ENCODE peak calls at places on chromosomes 3 and 15, in five cellular contexts. V is fibroblast of lung, X is PC-9, R is neural progenitor cell, H is HCT116. T is an unnamed sample.

GRCh38 chr15:31049682-31050606 is 51.6 kb downstream of the TRPM1 start:
- DNase-seq in H (no peak), R (no peak), X (no peak), V (no peak), T (no peak)

GRCh38 chr3:24663406-24663805 is 168.8 kb upstream of the THRB start:
- DNase-seq in V (no peak), H (no peak), X (no peak), R (no peak), T (no peak)

GRCh38 chr3:27560484-27561056 is 76.4 kb upstream of the SLC4A7 start:
- DNase-seq in H (no peak), R (peak), X (no peak), V (no peak), T (no peak)

GRCh38 chr3:134594236-134594825 is 56.5 kb downstream of the KY start:
- DNase-seq in H (no peak), V (no peak), R (no peak), X (no peak), T (no peak)

GRCh38 chr3:3069723-3070122 is 40.5 kb downstream of the IL5RA start:
- DNase-seq in H (no peak), X (no peak), R (no peak), V (no peak), T (no peak)

GRCh38 chr3:100151024-100151707 is 36.9 kb upstream of the FILIP1L start:
- DNase-seq in V (no peak), H (no peak), R (no peak), X (no peak), T (no peak)

GRCh38 chr3:144129536-144130214 is 158.1 kb downstream of the DIPK2A start:
- DNase-seq in H (no peak), X (no peak), R (no peak), V (no peak), T (no peak)

GRCh38 chr3:140234256-140234655 is 299.3 kb downstream of the CLSTN2 start:
- DNase-seq in H (no peak), R (no peak), V (peak), X (no peak), T (no peak)

GRCh38 chr15:34514251-34514760 is 69.1 kb downstream of the GOLGA8B start:
- DNase-seq in V (peak), X (peak), H (no peak), R (peak), T (no peak)

GRCh38 chr3:197124713-197125112 is 95.1 kb upstream of the MELTF start:
- DNase-seq in X (no peak), V (no peak), R (no peak), H (no peak), T (no peak)

GRCh38 chr3:150345021-150345538 is 63.0 kb upstream of the TSC22D2 start:
- DNase-seq in R (peak), X (peak), V (peak), H (peak), T (peak)

GRCh38 chr3:129383292-129383860 is 45.1 kb downstream of the EFCAB12 start:
- DNase-seq in H (peak), X (peak), R (peak), V (peak), T (peak)

GRCh38 chr3:127735767-127736693 is 63.3 kb downstream of the ABTB1 start:
- DNase-seq in H (no peak), X (peak), V (peak), R (no peak), T (peak)

GRCh38 chr3:192494176-192494575 is 233.2 kb downstream of the FGF12 start:
- DNase-seq in X (no peak), H (no peak), R (no peak), V (no peak), T (no peak)

GRCh38 chr15:65580287-65580686 is 30.6 kb downstream of the INTS14 start:
- DNase-seq in H (no peak), V (peak), R (peak), X (no peak), T (peak)

GRCh38 chr15:71664622-71665021 is 145.7 kb upstream of the NR2E3 start:
- DNase-seq in V (no peak), X (no peak), R (no peak), H (no peak), T (no peak)

GRCh38 chr3:79204351-79204750 is 563.4 kb downstream of the ROBO1 start:
- DNase-seq in H (no peak), R (peak), X (no peak), V (peak), T (no peak)

GRCh38 chr3:171845541-171846284 is 2.6 kb downstream of the TMEM212 start:
- DNase-seq in H (no peak), V (no peak), R (no peak), X (no peak), T (no peak)

GRCh38 chr3:15121936-15122335 is 23.0 kb upstream of the RBSN start:
- DNase-seq in H (no peak), R (no peak), V (no peak), X (no peak), T (no peak)

GRCh38 chr3:44825264-44825925 is 36.3 kb upstream of the TMEM42 start:
- DNase-seq in X (no peak), H (no peak), V (peak), R (no peak), T (peak)

GRCh38 chr15:69656271-69657030 is 203.8 kb downstream of the RPLP1 start:
- DNase-seq in H (no peak), R (no peak), X (no peak), V (no peak), T (no peak)

GRCh38 chr3:71846189-71846588 is 61.2 kb upstream of the PROK2 start:
- DNase-seq in H (no peak), X (no peak), V (no peak), R (no peak), T (peak)

GRCh38 chr3:3110299-3110630 is at the start of gene IL5RA:
- DNase-seq in X (no peak), R (peak), H (no peak), V (no peak), T (no peak)

GRCh38 chr3:77081240-77081661 is 41.4 kb downstream of the ROBO2 start:
- DNase-seq in V (peak), X (no peak), R (no peak), H (no peak), T (peak)

GRCh38 chr15:90901799-90902655 is 1.1 kb upstream of the MAN2A2 start:
- DNase-seq in X (peak), R (peak), V (peak), H (peak), T (peak)
- TF ChIP-seq EZH2 in X (no peak), R (no peak), V (no peak), H (no peak), T (no peak)

GRCh38 chr15:39358441-39359041 is 222.3 kb upstream of the THBS1 start:
- DNase-seq in H (no peak), R (no peak), V (peak), X (no peak), T (peak)
- H2AFZ ChIP-seq in H (no peak), R (peak), V (peak), X (no peak), T (peak)

DNA sequence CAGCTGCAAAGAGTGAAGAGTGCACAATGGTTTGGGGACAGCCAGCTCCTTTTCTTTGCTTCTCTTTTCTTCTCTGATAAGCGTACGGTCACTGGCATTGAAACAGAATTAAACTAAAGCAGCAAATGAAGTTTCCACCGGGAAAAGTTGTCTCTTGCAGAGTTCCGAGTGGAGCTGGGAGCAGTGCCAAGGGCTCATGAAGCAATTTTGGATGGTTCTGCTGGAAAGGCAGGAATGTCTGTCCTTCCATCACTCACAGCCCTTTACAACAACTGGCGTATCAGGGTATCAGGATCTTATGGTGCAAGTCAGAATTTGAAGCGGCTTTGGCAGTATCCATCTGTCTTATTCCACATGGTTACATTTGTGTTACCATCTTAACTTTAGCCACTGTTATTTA is 1042.9 kb downstream of the NTRK3 start:
- DNase-seq in H (no peak), X (no peak), R (peak), V (no peak), T (no peak)
- TF ChIP-seq EZH2 in H (no peak), X (no peak), R (no peak), V (no peak), T (no peak)

DNA sequence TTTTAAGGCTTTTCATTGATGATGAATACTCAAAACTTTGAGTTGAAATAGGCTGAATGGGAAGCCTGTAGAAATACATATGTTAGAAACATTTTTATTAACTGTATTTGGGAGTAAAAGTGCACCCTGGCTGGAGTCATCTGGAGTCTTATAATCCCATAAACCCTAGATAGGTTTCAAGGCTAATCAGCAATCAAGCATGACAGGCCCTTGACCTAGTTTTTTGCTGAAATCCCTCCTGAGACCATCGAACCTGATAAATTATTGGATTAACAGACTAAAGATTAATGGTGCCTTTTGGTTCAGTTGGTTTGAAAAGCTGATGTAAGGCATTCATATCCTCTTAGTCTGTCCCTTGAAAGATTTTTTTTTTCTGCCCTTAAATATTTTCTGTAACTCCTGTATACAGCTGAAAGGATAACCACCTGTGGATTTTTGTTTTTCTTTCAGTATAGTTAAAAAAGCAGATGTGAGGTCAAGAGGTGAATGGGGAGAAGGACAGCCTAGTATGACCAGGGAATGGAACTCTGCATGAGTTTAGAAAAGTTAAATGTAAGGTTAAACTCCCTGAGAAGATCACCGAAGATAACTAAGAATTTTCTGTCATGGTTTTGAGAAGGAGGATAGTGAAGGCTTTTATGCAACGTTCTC is 69.4 kb upstream of the STXBP5L start:
- DNase-seq in X (no peak), V (no peak), R (no peak), H (no peak), T (no peak)
- H2AFZ ChIP-seq in X (no peak), V (no peak), R (no peak), H (no peak), T (no peak)

GRCh38 chr15:83283813-83284562 is 476 bp downstream of the BNC1 start:
- DNase-seq in R (peak), V (peak), H (no peak), X (no peak), T (peak)
- TF ChIP-seq EZH2 in R (peak), V (no peak), H (no peak), X (no peak), T (no peak)

DNA sequence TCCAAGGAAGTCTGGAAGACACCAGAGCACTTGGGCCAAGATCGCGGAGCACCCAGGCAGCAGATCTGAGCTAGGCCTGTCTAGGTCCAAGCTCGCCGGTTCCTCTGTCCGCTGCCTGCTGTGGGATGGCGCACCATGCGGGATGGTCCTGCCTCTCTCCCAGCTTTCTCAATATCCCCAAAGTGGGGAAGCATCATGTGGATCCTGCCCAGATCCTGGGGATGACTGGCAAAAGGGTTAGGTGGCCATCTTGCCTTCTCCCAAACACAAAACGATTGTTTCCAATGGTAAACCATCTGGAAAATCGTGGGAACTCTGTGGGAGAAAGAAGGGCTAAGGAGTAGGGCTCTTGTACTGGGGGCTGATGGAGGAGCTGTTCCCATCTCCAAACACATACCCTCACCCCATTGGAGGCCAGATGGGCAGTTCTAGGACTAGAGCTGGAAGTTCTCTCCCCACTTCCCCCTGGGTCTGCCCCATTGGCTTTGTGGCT is 8.9 kb downstream of the PRKCD start:
- DNase-seq in H (no peak), R (no peak), V (no peak), X (no peak), T (no peak)
- H2AFZ ChIP-seq in H (no peak), R (no peak), V (no peak), X (no peak), T (no peak)

GRCh38 chr15:57134877-57135276 is 216.4 kb downstream of the TCF12 start:
- DNase-seq in R (no peak), V (peak), H (no peak), X (no peak), T (no peak)
- TF ChIP-seq EZH2 in R (no peak), V (no peak), H (no peak), X (no peak), T (no peak)

DNA sequence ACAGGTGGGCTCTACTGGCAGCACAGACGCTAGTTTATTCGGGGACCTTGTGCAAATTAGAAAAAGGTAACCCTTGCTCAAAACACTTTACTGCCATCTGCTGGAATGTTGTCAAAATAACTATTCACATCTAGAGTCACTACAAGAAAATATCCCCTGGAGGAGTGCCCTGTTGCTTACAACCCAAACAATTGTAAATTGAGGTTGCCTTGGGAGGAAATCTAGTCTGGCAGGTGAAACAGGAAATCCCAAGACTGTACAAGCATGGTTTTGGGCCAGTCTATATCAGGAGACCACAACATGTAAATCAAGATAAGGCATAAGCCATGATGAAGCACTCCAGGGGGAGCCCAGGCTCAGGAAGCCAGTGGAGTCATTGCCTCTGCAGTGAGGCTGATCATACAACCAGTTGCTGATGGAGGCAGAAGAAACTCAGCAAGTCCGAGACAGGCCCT is 136.8 kb upstream of the ACP3 start:
- DNase-seq in H (peak), V (peak), X (peak), R (peak), T (peak)
- H2AFZ ChIP-seq in H (no peak), V (no peak), X (no peak), R (no peak), T (no peak)